ENCODE peak calls at places on chromosome 16, in four cellular contexts. U, D, N and R are unnamed samples. For H3K9me3, the result is how much of the 10 kb centered on the place peaks cover.

GRCh38 chr16:25093208-25094061 is 18.1 kb upstream of the LCMT1 start:
- DNase-seq in U (no peak), N (no peak), D (no peak), R (no peak)

GRCh38 chr16:50478773-50479149 is 69.4 kb upstream of the NKD1 start:
- DNase-seq in N (no peak), U (peak), D (no peak), R (no peak)

GRCh38 chr16:24508614-24509013 is 30.8 kb upstream of the RBBP6 start:
- DNase-seq in D (no peak), U (no peak), N (no peak), R (no peak)

GRCh38 chr16:252366-253337 is 18.0 kb downstream of the FAM234A start:
- DNase-seq in U (peak), N (no peak), D (no peak), R (no peak)

GRCh38 chr16:67036323-67036741 is 7.4 kb downstream of the CBFB start:
- DNase-seq in U (no peak), D (no peak), N (no peak), R (no peak)

GRCh38 chr16:66677836-66678235 is 18.7 kb downstream of the CMTM4 start:
- DNase-seq in N (no peak), U (no peak), D (no peak), R (no peak)

GRCh38 chr16:65895906-65896305 is 470.6 kb upstream of the CDH5 start:
- DNase-seq in U (no peak), D (no peak), N (no peak), R (no peak)

GRCh38 chr16:31477220-31478216 is 5.4 kb upstream of the SLC5A2 start:
- DNase-seq in N (peak), D (no peak), U (peak), R (no peak)

GRCh38 chr16:23847938-23848337 is 12.2 kb downstream of the PRKCB start:
- DNase-seq in N (no peak), U (peak), D (no peak), R (no peak)

GRCh38 chr16:65655802-65656201 is 533.9 kb upstream of the CDH11 start:
- DNase-seq in N (no peak), D (no peak), U (no peak), R (no peak)

GRCh38 chr16:11248133-11248532 is 7.9 kb downstream of the SOCS1 start:
- DNase-seq in N (no peak), U (no peak), D (no peak), R (no peak)

GRCh38 chr16:69410285-69410990 is 14.0 kb upstream of the CYB5B start:
- DNase-seq in U (no peak), D (peak), N (no peak), R (no peak)

GRCh38 chr16:84839054-84839453 is 19.3 kb downstream of the CRISPLD2 start:
- DNase-seq in N (no peak), U (no peak), D (peak), R (no peak)
- TF ChIP-seq TCF7L2 in N (no peak), U (no peak), D (no peak), R (no peak)

DNA sequence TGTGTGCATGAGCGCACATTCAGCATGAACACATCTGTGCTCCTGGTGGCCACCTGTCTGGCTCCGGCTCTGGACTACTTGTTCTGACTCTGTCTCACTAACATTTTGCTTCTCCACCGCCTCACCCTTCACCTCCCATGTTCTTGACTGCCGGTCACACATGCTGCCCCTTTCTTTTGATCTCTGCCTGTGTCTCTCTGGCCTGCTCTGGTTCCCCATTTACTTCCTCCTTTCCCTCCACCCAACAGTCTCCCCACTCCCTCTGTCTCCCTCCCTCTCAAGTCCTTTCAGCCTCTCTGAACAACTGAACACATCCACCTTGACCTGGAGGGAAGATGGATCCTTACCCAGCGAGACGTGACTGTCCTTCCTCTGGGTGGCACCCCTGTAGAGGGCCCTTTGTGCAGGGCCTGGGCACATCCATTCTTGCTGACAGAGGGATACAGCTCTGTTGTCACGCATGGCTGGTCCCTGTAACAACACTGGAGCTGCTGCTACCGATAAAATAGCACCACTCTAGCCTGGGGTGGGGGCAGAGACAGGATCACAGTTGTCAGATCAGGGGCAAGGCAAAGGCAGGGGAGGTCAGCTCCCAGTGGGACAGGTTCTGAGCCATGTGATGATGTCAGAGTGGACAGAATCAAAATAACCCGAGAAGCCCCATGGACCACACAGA is 11.0 kb downstream of the ZSCAN32 start:
- DNase-seq in D (no peak), U (peak), N (no peak), R (no peak)
- H3K9me3 ChIP-seq in D (under half), U (under half), N (under half), R (under half)

DNA sequence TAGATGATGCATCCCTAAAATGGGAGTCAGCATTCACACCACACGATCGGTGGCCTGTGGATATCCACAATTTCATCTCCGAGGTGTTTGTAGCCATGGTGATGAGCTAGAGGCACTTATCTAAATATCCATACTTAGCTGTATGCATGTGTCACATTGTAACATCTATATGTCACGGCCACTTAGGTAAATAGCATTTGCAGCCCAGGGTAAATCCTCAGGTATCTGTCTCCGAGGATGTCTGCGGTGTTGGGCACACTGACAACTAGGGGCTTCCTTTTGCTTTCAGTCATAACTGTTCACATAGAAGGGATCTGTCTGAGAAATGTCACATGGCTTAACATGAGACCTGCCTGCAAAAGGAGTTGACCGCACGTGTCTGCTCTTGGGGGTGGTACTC is 455.2 kb upstream of the ZFHX3 start:
- DNase-seq in D (no peak), N (no peak), U (no peak), R (no peak)
- TF ChIP-seq REST in D (no peak), N (no peak), U (no peak), R (no peak)

DNA sequence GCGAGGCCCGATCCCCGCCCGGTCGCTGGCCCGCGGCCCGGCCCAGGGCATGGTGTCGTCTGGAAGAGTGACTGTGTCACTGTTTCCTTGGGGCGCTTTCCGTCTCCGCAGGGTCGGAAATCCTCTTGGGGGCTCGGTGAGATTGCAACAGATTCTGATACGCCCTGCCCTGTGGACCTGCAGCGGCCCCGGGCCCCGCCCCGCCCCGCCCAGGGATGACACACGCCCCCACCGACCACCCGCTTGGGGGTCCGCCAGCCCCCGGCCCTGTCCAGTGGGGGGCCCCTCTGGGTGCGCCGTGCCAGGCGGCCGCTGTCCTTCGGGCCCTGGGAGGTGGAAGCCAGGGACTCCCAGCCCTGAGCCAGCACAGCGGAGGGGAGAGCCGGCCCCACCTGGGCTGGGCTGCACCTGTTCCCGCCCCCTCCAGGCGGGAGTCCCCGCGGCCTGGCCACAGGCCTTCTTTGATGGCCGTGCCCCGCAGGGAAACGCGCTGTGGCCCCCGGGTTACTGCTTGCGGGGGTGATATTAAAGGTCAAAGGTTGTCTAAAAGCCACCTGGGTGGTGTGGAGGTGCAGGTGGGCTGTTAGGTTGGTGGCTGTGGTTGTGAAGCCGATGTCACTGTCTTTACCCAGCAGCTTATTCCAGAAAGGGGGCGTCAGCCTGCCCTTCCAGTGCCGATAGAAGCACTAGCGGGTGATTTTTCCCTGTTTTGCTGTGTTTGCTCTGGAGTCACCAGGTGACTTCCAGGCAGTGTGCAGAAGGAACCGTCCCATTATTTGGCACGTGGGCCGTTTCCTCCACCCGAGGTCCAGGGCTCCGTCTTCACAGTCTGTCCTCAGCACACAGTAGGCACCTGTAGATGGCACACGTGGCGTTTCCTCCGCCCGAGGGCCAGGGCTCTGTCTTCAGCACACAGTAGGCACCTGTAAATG is 752 bp downstream of the TBC1D24 start:
- DNase-seq in D (no peak), N (no peak), U (peak), R (no peak)
- TF ChIP-seq TCF7L2 in D (peak), N (no peak), U (no peak), R (no peak)

GRCh38 chr16:73067671-73068545 is 20.0 kb upstream of the ZFHX3 start:
- DNase-seq in D (no peak), N (no peak), U (no peak), R (no peak)

GRCh38 chr16:73068546-73069401 is 20.8 kb upstream of the ZFHX3 start:
- DNase-seq in N (peak), D (no peak), U (no peak), R (no peak)

GRCh38 chr16:73066927-73067670 is 19.2 kb upstream of the ZFHX3 start:
- DNase-seq in U (no peak), N (no peak), D (no peak), R (no peak)

GRCh38 chr16:73071131-73071940 is 23.4 kb upstream of the ZFHX3 start:
- DNase-seq in N (peak), U (no peak), D (no peak), R (no peak)

DNA sequence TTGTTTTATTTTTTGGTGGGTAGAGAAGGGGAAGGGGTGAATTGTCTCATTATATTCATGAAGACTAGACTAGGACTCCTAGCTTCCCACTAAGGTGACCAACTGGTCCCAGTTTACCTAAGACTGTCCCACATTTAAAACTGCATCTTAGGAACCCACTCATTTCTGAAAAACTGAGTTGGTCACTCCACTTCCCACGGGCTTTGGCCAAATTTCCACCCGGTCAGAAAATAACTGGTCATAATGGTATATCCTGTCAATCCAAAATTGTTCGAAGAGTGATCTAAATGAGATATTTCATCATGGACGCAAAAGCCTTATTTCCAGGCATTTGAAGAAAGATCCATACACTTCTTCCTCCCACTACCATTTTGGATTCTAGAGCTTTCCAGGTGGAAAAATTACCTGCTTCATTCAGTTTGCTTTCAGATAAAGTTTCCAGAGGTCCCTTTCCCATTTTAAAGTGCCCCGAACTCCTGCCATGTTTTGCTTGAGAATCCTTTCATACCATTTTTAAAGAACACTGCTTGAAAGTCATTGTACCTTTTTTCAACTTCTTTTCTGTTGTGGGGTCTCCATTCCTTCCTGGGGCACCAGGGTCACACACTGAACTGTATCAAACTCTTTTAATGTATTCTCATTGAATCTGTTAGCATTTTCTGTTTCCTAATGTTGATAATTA is 21.8 kb upstream of the ZFHX3 start:
- DNase-seq in U (no peak), N (no peak), D (no peak), R (no peak)
- H3K9me3 ChIP-seq in U (under half), N (under half), D (under half), R (under half)